ENCODE peak calls at places on chromosome 19, in eight cellular contexts. N is testis, Y is IMR-90, B is A549, G is esophagus squamous epithelium, P is tibial nerve, F is K562, Z is Peyer's patch. D is an unnamed sample.

GRCh38 chr19:49988433-49988832 is 27.5 kb upstream of the SIGLEC11 start:
- DNase-seq in N (no peak), Y (peak; percentile 83), B (no peak), G (no peak), P (no peak), F (no peak), Z (no peak), D (no peak)

GRCh38 chr19:38039966-38040365 is 133.0 kb downstream of the SIPA1L3 start:
- DNase-seq in N (no peak), Y (peak; percentile 99), B (peak; percentile 86), G (no peak), P (no peak), F (no peak), Z (no peak), D (no peak)

GRCh38 chr19:38676023-38676877 is 28.8 kb downstream of the ACTN4 start:
- DNase-seq in N (no peak), Y (peak; percentile 78), B (no peak), G (no peak), P (no peak), F (peak; percentile 62), Z (no peak), D (no peak)

GRCh38 chr19:10503002-10503789 is at the start of gene KEAP1:
- DNase-seq in N (peak; percentile 65), Y (no peak), B (peak; percentile 29), G (no peak), P (no peak), F (peak; percentile 85), Z (peak; percentile 36), D (peak; percentile 90)

GRCh38 chr19:6232567-6232966 is 47.2 kb downstream of the MLLT1 start:
- DNase-seq in N (no peak), Y (peak; percentile 88), B (no peak), G (no peak), P (no peak), F (no peak), Z (no peak), D (no peak)

GRCh38 chr19:41219924-41220567 is 1.0 kb downstream of the AXL start:
- DNase-seq in N (peak; percentile 57), Y (peak; percentile 67), B (no peak), G (no peak), P (no peak), F (peak; percentile 68), Z (no peak), D (no peak)

GRCh38 chr19:49110567-49110966 is 3.6 kb upstream of the LIN7B start:
- DNase-seq in N (no peak), Y (peak; percentile 62), B (no peak), G (no peak), P (no peak), F (no peak), Z (no peak), D (no peak)

GRCh38 chr19:41154060-41154459 is 39.0 kb upstream of the CYP2S1 start:
- DNase-seq in N (no peak), Y (no peak), B (no peak), G (no peak), P (no peak), F (no peak), Z (no peak), D (no peak)

GRCh38 chr19:21848706-21849105 is 12.7 kb upstream of the ZNF43 start:
- DNase-seq in N (no peak), Y (peak; percentile 31), B (peak; percentile 8), G (no peak), P (no peak), F (no peak), Z (no peak), D (no peak)

GRCh38 chr19:33416307-33417215 is 43.1 kb downstream of the CEBPG start:
- DNase-seq in N (peak; percentile 77), Y (peak; percentile 68), B (peak; percentile 99), G (no peak), P (peak; percentile 65), F (peak; percentile 87), Z (peak; percentile 67), D (no peak)

GRCh38 chr19:42023121-42023942 is 29.3 kb upstream of the ATP1A3 start:
- DNase-seq in N (no peak), Y (peak; percentile 8), B (peak; percentile 73), G (no peak), P (no peak), F (peak; percentile 64), Z (no peak), D (no peak)

GRCh38 chr19:47240996-47241918 is 10.3 kb upstream of the BBC3 start:
- DNase-seq in N (peak; percentile 50), Y (peak; percentile 79), B (peak; percentile 69), G (no peak), P (peak; percentile 60), F (peak; percentile 93), Z (peak; percentile 85), D (peak; percentile 92)

GRCh38 chr19:10760268-10760944 is 42.5 kb downstream of the DNM2 start:
- DNase-seq in N (no peak), Y (no peak), B (no peak), G (no peak), P (no peak), F (no peak), Z (peak; percentile 75), D (no peak)

GRCh38 chr19:38433268-38433733 is at the start of gene RYR1:
- DNase-seq in N (peak; percentile 73), Y (no peak), B (peak; percentile 95), G (no peak), P (peak; percentile 36), F (peak; percentile 98), Z (peak; percentile 48), D (peak; percentile 31)

GRCh38 chr19:49064768-49065611 is at the start of gene NTF4:
- DNase-seq in N (no peak), Y (no peak), B (peak; percentile 61), G (no peak), P (no peak), F (peak; percentile 74), Z (no peak), D (peak; percentile 89)

GRCh38 chr19:50205681-50206138 is 2.3 kb downstream of the MYH14 start:
- DNase-seq in N (no peak), Y (no peak), B (no peak), G (no peak), P (no peak), F (no peak), Z (no peak), D (no peak)

GRCh38 chr19:40612831-40613668 is 11.9 kb downstream of the LTBP4 start:
- DNase-seq in N (peak; percentile 76), Y (no peak), B (peak; percentile 71), G (peak; percentile 25), P (peak; percentile 70), F (peak; percentile 89), Z (peak; percentile 64), D (peak; percentile 93)

GRCh38 chr19:4089400-4089908 is 22.8 kb upstream of the ZBTB7A start:
- DNase-seq in N (no peak), Y (no peak), B (no peak), G (no peak), P (no peak), F (no peak), Z (peak; percentile 38), D (peak; percentile 47)

GRCh38 chr19:17246681-17247425 is 1.1 kb upstream of the NR2F6 start:
- DNase-seq in N (peak; percentile 54), Y (peak; percentile 23), B (no peak), G (no peak), P (no peak), F (no peak), Z (no peak), D (no peak)

GRCh38 chr19:58150328-58150921 is at the start of gene ZNF329:
- DNase-seq in N (peak; percentile 86), Y (peak; percentile 76), B (peak; percentile 71), G (no peak), P (peak; percentile 69), F (peak; percentile 91), Z (peak; percentile 76), D (peak; percentile 66)
- TF ChIP-seq POLR2A in N (no peak), Y (peak; percentile 59), B (peak; percentile 50), G (no peak), P (no peak), F (peak; percentile 74), Z (no peak), D (no peak)

GRCh38 chr19:8592231-8593009 is 15.2 kb upstream of the MYO1F start:
- DNase-seq in N (peak; percentile 98), Y (peak; percentile 95), B (peak; percentile 60), G (peak; percentile 64), P (peak; percentile 99), F (peak; percentile 99), Z (peak; percentile 93), D (peak; percentile 96)
- TF ChIP-seq POLR2A in N (no peak), Y (peak; percentile 36), B (peak; percentile 19), G (no peak), P (no peak), F (no peak), Z (no peak), D (no peak)

GRCh38 chr19:1112254-1113208 is 8.7 kb downstream of the GPX4 start:
- DNase-seq in N (peak; percentile 88), Y (no peak), B (no peak), G (no peak), P (peak; percentile 68), F (peak; percentile 91), Z (no peak), D (no peak)

GRCh38 chr19:1111641-1112253 is 8.0 kb downstream of the GPX4 start:
- DNase-seq in N (no peak), Y (no peak), B (no peak), G (no peak), P (no peak), F (no peak), Z (no peak), D (no peak)

GRCh38 chr19:1109697-1110671 is 6.2 kb downstream of the GPX4 start:
- DNase-seq in N (no peak), Y (no peak), B (no peak), G (no peak), P (no peak), F (no peak), Z (no peak), D (no peak)

GRCh38 chr19:1109032-1109541 is 5.3 kb downstream of the GPX4 start:
- DNase-seq in N (no peak), Y (no peak), B (no peak), G (no peak), P (no peak), F (no peak), Z (no peak), D (no peak)

DNA sequence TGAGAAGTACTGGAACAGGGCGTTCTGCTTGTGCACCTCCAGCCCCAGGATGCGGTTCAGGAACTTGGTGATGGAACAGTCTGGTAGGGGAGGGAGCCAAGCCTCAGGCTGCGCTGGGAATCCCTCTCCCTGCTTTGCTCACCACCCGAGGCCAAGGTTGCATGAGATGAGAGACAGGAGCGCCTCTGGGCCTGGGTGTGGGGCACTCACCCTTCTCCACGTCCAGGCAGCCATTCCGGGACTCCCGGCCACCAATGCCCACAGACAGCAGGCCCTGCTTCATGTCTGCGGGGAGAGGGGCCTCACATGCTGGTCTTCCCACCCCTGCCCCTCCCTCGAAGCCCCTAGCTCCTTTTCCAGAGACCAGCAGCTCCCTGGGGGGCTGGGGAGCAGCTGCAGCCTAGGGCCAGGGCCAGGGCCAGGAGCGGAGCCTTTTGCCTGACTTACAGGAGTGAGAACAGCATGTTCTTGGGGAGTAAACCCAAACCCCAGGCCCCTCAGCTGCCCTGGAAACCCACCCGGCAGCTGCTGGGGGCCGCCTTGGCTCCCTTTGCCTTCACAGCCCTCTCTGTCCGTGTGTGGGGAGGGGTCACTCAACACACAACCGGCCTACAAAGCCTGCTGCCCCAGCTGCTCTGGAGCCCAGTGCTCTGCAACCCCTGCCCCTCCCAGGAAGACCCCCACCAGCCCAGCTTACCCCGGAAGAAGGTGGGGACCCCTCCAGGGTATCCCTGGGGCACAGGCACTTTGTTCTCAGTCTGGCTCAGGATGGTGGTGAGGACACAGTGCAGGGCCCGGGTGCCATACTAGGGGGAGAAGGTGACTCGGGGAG is 7.2 kb downstream of the GPX4 start:
- DNase-seq in N (peak; percentile 61), Y (no peak), B (no peak), G (no peak), P (no peak), F (no peak), Z (no peak), D (no peak)
- TF ChIP-seq POLR2A in N (no peak), Y (no peak), B (no peak), G (no peak), P (no peak), F (no peak), Z (no peak), D (no peak)

GRCh38 chr19:45767881-45768643 is 990 bp downstream of the SIX5 start:
- DNase-seq in N (peak; percentile 77), Y (peak; percentile 65), B (peak; percentile 54), G (no peak), P (peak; percentile 53), F (peak; percentile 67), Z (peak; percentile 29), D (peak; percentile 45)
- TF ChIP-seq POLR2A in N (no peak), Y (no peak), B (peak; percentile 46), G (peak; percentile 53), P (no peak), F (peak; percentile 52), Z (no peak), D (no peak)